ENCODE peak calls at places on chromosomes 4 and X, in ten cellular contexts. K is suprapubic skin, D is stomach, H is ovary, I is transverse colon, L is H1, V is K562, G is sigmoid colon, X is GM12878, P is SK-N-SH. W is an unnamed sample.

GRCh38 chrX:18377802-18378201 is 23.3 kb upstream of the SCML2 start:
- DNase-seq in I (peak; percentile 18), L (no peak), P (peak; percentile 46), K (no peak), V (peak; percentile 24), X (no peak), D (peak; percentile 27), H (no peak), G (no peak), W (peak; percentile 4)

GRCh38 chrX:55057691-55058249 is 17.1 kb upstream of the PAGE2B start:
- DNase-seq in V (peak; percentile 26), L (no peak), H (no peak), G (no peak), D (no peak), P (peak; percentile 40), X (no peak), K (no peak), I (no peak), W (peak; percentile 60)

GRCh38 chr4:139522457-139522856 is 33.6 kb downstream of the SETD7 start:
- DNase-seq in P (no peak), L (no peak), K (no peak), H (no peak), V (no peak), G (no peak), D (no peak), X (no peak), I (no peak), W (no peak)

GRCh38 chr4:74618659-74619058 is 173.7 kb downstream of the AREG start:
- DNase-seq in X (no peak), H (no peak), P (no peak), D (no peak), K (no peak), G (no peak), V (no peak), I (no peak), L (no peak), W (no peak)

GRCh38 chr4:8393593-8394038 is 46.9 kb downstream of the ACOX3 start:
- DNase-seq in I (peak; percentile 53), L (no peak), V (no peak), D (no peak), K (no peak), P (peak; percentile 89), X (no peak), G (peak; percentile 91), H (peak; percentile 76), W (peak; percentile 67)

GRCh38 chr4:92952426-92952825 is 648.7 kb downstream of the GRID2 start:
- DNase-seq in D (no peak), V (no peak), K (no peak), G (no peak), L (no peak), H (no peak), X (no peak), I (no peak), P (no peak), W (no peak)

GRCh38 chr4:127239902-127240575 is 392.7 kb upstream of the INTU start:
- DNase-seq in X (no peak), V (no peak), H (no peak), K (no peak), L (no peak), D (no peak), P (peak; percentile 22), G (no peak), I (no peak), W (no peak)

GRCh38 chr4:38400946-38401345 is 263.1 kb upstream of the KLF3 start:
- DNase-seq in P (no peak), G (no peak), H (no peak), I (no peak), D (no peak), V (no peak), X (no peak), K (no peak), L (no peak), W (no peak)

GRCh38 chr4:102250341-102250740 is 94.9 kb downstream of the SLC39A8 start:
- DNase-seq in G (no peak), H (no peak), X (no peak), I (no peak), P (no peak), V (no peak), D (no peak), L (no peak), K (no peak), W (no peak)

GRCh38 chr4:172680701-172681100 is 487.9 kb upstream of the GALNT7 start:
- DNase-seq in X (no peak), V (no peak), H (no peak), K (no peak), P (no peak), D (no peak), G (no peak), I (no peak), L (no peak), W (no peak)

GRCh38 chr4:10077101-10077491 is 39.5 kb downstream of the WDR1 start:
- DNase-seq in H (no peak), X (no peak), I (no peak), L (no peak), D (peak; percentile 21), G (peak; percentile 53), K (no peak), P (no peak), V (peak; percentile 10), W (no peak)

GRCh38 chrX:147522986-147523385 is 388.7 kb upstream of the FMR1 start:
- DNase-seq in K (no peak), D (no peak), P (no peak), G (no peak), I (no peak), H (no peak), V (no peak), X (no peak), L (no peak), W (no peak)

GRCh38 chrX:13702390-13702789 is 13.5 kb downstream of the RAB9A start:
- DNase-seq in I (no peak), P (no peak), G (no peak), D (no peak), X (no peak), H (no peak), L (no peak), K (no peak), V (no peak), W (no peak)

GRCh38 chr4:5793514-5793913 is 82.5 kb downstream of the EVC start:
- DNase-seq in H (no peak), L (no peak), G (peak; percentile 50), X (no peak), I (no peak), K (peak; percentile 53), V (no peak), P (no peak), D (no peak), W (no peak)

GRCh38 chrX:19541931-19542330 is 26.6 kb upstream of the MAP3K15 start:
- DNase-seq in I (no peak), K (no peak), V (no peak), H (no peak), L (no peak), D (no peak), G (no peak), X (no peak), P (no peak), W (no peak)

GRCh38 chrX:19540076-19540475 is 24.8 kb upstream of the MAP3K15 start:
- DNase-seq in V (no peak), P (no peak), H (no peak), K (no peak), I (no peak), G (no peak), D (no peak), X (no peak), L (no peak), W (no peak)

GRCh38 chrX:19543020-19543715 is 27.9 kb upstream of the MAP3K15 start:
- DNase-seq in L (no peak), I (no peak), P (no peak), G (no peak), H (no peak), D (no peak), K (no peak), X (no peak), V (no peak), W (no peak)

GRCh38 chrX:19539665-19540064 is 24.4 kb upstream of the MAP3K15 start:
- DNase-seq in X (no peak), L (no peak), H (no peak), D (no peak), I (no peak), G (no peak), V (no peak), K (no peak), P (no peak), W (no peak)

GRCh38 chrX:19541196-19541595 is 25.9 kb upstream of the MAP3K15 start:
- DNase-seq in V (no peak), L (no peak), K (no peak), G (no peak), P (no peak), H (no peak), D (no peak), X (no peak), I (no peak), W (no peak)
- H3K36me3 ChIP-seq in V (no peaks in the 10 kb centered on the region), L (no peaks in the 10 kb centered on the region), K (peaks cover 4% of the 10 kb centered on the region), G (no peaks in the 10 kb centered on the region), P (peaks cover 4% of the 10 kb centered on the region), H (no peaks in the 10 kb centered on the region), D (no peaks in the 10 kb centered on the region), X (peaks cover 16% of the 10 kb centered on the region), I (no peaks in the 10 kb centered on the region), W (peaks cover 55% of the 10 kb centered on the region)

DNA sequence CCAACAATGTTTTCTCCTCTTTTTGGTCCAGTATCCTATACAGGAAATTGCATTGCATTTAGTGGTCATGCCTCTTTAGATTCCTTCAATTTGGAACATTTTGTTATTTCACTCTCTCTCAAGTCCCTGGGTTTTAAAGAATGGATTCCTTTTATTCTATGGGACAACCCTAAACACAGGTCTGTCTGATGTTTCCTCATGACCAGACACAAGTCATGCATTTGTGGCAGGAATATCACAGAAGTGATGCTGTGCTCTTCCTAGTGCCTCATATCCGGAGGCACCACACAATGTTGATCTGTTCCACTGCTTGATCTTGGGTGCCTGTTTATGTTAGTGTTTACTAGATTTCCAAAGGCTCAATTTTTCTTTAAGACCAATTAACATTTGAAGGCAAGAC is 69.7 kb upstream of the H2AZ1 start:
- DNase-seq in X (no peak), D (no peak), V (no peak), H (no peak), K (no peak), I (no peak), G (no peak), L (no peak), P (no peak), W (no peak)
- H3K4me1 ChIP-seq in X (no peaks in the 10 kb centered on the region), D (no peaks in the 10 kb centered on the region), V (no peaks in the 10 kb centered on the region), H (no peaks in the 10 kb centered on the region), K (no peaks in the 10 kb centered on the region), I (no peaks in the 10 kb centered on the region), G (no peaks in the 10 kb centered on the region), L (peaks cover 3% of the 10 kb centered on the region), P (peaks cover 19% of the 10 kb centered on the region), W (no peaks in the 10 kb centered on the region)

GRCh38 chr4:85149656-85150055 is 183.2 kb upstream of the WDFY3 start:
- DNase-seq in H (no peak), P (no peak), D (no peak), K (no peak), L (no peak), X (no peak), G (no peak), I (no peak), V (no peak), W (no peak)
- TF ChIP-seq EP300 in H (no peak), P (no peak), D (no peak), K (no peak), L (no peak), X (no peak), G (no peak), I (no peak), V (no peak), W (peak; percentile 34)

DNA sequence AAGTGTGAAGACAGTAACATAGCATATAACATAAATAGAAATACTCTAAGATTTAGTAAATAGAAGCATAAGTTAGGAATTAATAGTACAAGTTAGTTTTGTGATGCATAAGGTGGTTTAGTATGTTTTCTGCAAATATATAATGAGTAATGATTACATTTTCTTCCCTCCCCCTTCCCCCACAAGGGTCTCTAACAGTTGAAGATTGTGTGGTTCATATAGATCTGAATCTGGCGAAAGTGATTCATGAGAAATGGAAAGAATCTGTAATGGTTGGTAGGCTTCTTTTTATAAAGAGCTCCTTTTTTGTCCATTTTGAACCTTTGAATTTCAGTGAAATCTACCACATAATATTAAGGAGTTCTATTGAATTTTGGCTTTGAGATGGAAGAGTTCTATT is 66.3 kb downstream of the N4BP2 start:
- DNase-seq in X (no peak), I (no peak), D (no peak), P (no peak), G (no peak), H (no peak), L (no peak), V (no peak), K (no peak), W (no peak)
- H3K36me3 ChIP-seq in X (no peaks in the 10 kb centered on the region), I (no peaks in the 10 kb centered on the region), D (no peaks in the 10 kb centered on the region), P (peaks cover 12% of the 10 kb centered on the region), G (no peaks in the 10 kb centered on the region), H (no peaks in the 10 kb centered on the region), L (peaks cover 19% of the 10 kb centered on the region), V (peaks cover 11% of the 10 kb centered on the region), K (peaks cover 12% of the 10 kb centered on the region), W (peaks cover 11% of the 10 kb centered on the region)

W was measured in tibial nerve.